ENCODE peak calls at places on chromosome 21, in eight cellular contexts. U is endothelial cell, M is hepatocyte, R is H1, C is AG10803, Y is GM23338, A is upper lobe of right lung, L is cardiac muscle cell. W is an unnamed sample.

GRCh38 chr21:23093259-23093658 is 2095.1 kb downstream of the NCAM2 start:
- DNase-seq in U (no peak), M (no peak), R (no peak), C (no peak), Y (no peak), A (no peak), L (no peak), W (no peak)

GRCh38 chr21:39387461-39388037 is 38.7 kb upstream of the HMGN1 start:
- DNase-seq in U (peak), M (peak), R (peak), C (peak), Y (peak), A (peak), L (peak), W (peak)

GRCh38 chr21:36929622-36930021 is 36.8 kb downstream of the HLCS start:
- DNase-seq in U (no peak), M (no peak), R (no peak), C (peak), Y (peak), A (no peak), L (no peak), W (no peak)

GRCh38 chr21:44999972-45000636 is 60.3 kb downstream of the SLX9 start:
- DNase-seq in U (no peak), M (no peak), R (no peak), C (no peak), Y (no peak), A (peak), L (no peak), W (no peak)

GRCh38 chr21:42097860-42098259 is 26.7 kb downstream of the UMODL1 start:
- DNase-seq in U (peak), M (peak), R (no peak), C (peak), Y (no peak), A (no peak), L (no peak), W (no peak)

GRCh38 chr21:25925936-25926335 is 191.2 kb downstream of the GABPA start:
- DNase-seq in U (peak), M (no peak), R (no peak), C (no peak), Y (no peak), A (no peak), L (no peak), W (no peak)

GRCh38 chr21:40841524-40842196 is 5.3 kb downstream of the DSCAM start:
- DNase-seq in U (peak), M (peak), R (peak), C (peak), Y (peak), A (peak), L (peak), W (no peak)

GRCh38 chr21:41678944-41679343 is 87.9 kb downstream of the RIPK4 start:
- DNase-seq in U (peak), M (peak), R (peak), C (peak), Y (peak), A (peak), L (peak), W (no peak)

GRCh38 chr21:41970751-41971653 is 17.2 kb upstream of the C2CD2 start:
- DNase-seq in U (no peak), M (no peak), R (peak), C (no peak), Y (no peak), A (no peak), L (no peak), W (no peak)

GRCh38 chr21:42164064-42164789 is 54.7 kb upstream of the ABCG1 start:
- DNase-seq in U (peak), M (peak), R (no peak), C (no peak), Y (peak), A (peak), L (peak), W (no peak)

GRCh38 chr21:45870851-45871615 is 110.5 kb upstream of the COL6A1 start:
- DNase-seq in U (no peak), M (no peak), R (no peak), C (no peak), Y (no peak), A (peak), L (no peak), W (no peak)

GRCh38 chr21:28615276-28615675 is 377.4 kb downstream of the LTN1 start:
- DNase-seq in U (no peak), M (no peak), R (no peak), C (peak), Y (no peak), A (no peak), L (no peak), W (no peak)

GRCh38 chr21:31258073-31258472 is 86.0 kb downstream of the TIAM1 start:
- DNase-seq in U (no peak), M (no peak), R (no peak), C (peak), Y (no peak), A (no peak), L (no peak), W (no peak)

DNA sequence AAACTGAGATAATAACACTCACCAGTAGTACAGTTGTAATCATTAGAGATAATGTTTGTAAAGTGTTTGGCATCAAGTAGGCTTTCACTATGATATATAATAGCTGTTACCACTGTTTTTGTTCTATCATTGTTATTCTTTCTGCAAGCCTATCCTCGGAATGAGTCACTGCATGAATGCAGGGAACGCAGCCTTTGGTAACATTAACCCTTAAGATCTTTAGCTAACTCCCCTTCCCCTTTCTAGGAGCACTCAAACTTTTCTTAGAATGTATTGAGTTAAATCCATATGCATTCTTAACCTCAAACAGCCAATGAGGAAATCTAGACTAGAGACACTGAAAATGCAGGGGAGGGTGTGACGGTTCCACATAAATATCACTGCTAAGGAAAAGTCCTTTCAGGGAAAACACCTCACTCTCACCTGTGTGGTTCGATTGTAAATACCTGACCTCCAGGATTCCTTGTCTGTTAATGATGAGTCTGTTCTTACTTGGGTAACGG is 467.3 kb downstream of the SETD4 start:
- DNase-seq in U (no peak), M (no peak), R (no peak), C (peak), Y (peak), A (no peak), L (no peak), W (no peak)
- TF ChIP-seq CTCF in U (no peak), M (no peak), R (no peak), C (no peak), Y (no peak), A (no peak), L (no peak), W (no peak)

GRCh38 chr21:43979654-43980053 is 32.5 kb upstream of the TRAPPC10 start:
- DNase-seq in U (no peak), M (no peak), R (no peak), C (no peak), Y (no peak), A (no peak), L (no peak), W (no peak)
- TF ChIP-seq CTCF in U (no peak), M (no peak), R (peak), C (no peak), Y (peak), A (no peak), L (peak), W (no peak)

DNA sequence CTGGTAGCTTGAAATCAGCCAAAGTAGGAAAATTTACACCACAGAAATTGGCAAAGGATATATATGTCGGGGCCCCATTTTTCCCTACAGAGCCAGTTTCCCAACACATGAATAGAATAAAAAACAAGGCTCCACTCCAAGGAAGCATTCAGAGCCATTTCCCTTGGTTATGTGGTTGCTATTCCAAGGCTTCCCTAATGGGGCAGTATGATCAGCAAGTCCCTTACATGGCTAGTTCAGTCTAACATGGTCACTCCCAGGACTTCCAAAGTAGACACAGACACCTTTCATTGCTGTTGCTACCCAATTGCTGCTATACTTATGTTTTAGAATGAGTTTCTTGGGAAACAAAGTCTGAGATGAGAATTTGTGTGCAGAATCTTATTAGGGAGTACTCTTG is 93.1 kb downstream of the C21orf91 start:
- DNase-seq in U (no peak), M (no peak), R (no peak), C (peak), Y (peak), A (no peak), L (no peak), W (no peak)
- TF ChIP-seq CTCF in U (no peak), M (no peak), R (peak), C (peak), Y (peak), A (peak), L (no peak), W (peak)

DNA sequence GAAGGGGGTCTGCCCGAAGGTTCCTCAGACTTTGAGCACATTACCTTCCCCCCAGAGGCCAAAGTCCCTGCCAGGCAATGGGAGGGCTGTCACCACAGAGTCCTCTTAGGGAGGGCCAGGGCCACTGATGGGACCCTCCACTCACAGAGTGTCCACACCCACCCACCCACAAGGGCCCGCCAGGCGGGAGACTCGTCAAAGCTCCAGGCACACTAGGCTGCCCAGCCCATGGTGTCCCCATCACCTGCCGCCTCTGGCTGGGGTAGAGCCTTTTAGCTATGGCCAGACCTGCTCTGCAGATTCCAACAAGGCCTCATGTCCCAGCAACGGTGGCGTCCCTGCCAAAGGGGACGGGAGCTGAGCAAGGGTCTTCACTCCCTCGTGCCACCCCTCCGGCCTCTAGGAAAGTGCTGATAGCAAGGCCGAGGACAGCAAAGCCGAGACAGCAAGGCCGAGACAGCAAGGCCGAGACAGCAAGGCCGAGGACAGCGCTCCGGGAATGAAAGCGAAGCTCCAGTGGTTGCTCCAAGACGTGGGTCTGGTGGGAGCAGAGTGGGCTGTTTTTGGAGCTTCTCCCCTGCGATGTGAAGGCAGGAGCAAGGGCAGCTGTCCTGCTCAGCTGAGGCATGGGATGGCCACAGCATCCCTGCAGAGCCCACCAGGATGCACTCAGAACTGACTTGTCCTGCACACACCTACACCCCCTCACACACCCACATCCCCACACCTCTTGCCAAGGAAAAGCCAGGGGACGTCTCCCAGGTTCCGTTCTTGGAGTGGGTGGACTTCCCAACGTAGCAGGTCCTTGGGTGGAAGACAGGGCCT is 123.4 kb downstream of the CRYAA start:
- DNase-seq in U (no peak), M (no peak), R (no peak), C (no peak), Y (no peak), A (peak), L (no peak), W (no peak)
- TF ChIP-seq CTCF in U (no peak), M (no peak), R (no peak), C (no peak), Y (no peak), A (no peak), L (no peak), W (no peak)

DNA sequence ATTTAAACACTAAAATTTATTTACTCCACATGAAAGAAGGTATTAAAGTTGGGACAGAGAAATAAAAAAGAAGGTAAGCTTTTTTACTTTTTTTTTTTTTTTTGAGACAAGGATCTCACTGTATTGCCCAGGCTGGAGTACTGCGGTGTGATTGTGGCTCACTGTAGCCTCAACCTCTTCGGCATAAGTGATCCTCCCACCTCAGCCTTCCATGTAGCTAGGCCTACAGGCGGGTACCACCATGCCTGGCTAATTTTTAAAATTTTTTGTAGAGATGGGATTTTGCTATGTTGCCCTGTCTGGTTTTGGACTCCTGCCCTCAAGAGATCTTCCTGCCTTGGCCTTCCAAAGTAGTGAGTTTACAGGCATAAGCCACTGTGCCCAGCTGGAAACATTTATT is 106.6 kb downstream of the ITSN1 start:
- DNase-seq in U (no peak), M (no peak), R (no peak), C (no peak), Y (no peak), A (no peak), L (no peak), W (no peak)
- TF ChIP-seq CTCF in U (no peak), M (no peak), R (no peak), C (no peak), Y (no peak), A (no peak), L (no peak), W (no peak)